ENCODE peak calls at places on chromosomes 11 and 22, in five cellular contexts. One of them, this sample, is unnamed.

GRCh38 chr11:60130496-60130895 is 42.0 kb downstream of the MS4A2 start:
- DNase-seq in psoas muscle: no peak
- DNase-seq in mammary epithelial cell: peak; percentile 57
- DNase-seq in brain microvascular endothelial cell: peak; percentile 31
- DNase-seq in upper lobe of right lung: no peak
- DNase-seq in this sample: no peak

GRCh38 chr11:111913997-111914396 is 1.5 kb downstream of the HSPB2 start:
- DNase-seq in mammary epithelial cell: no peak
- DNase-seq in brain microvascular endothelial cell: peak; percentile 59
- DNase-seq in upper lobe of right lung: no peak
- DNase-seq in psoas muscle: peak; percentile 69
- DNase-seq in this sample: no peak

GRCh38 chr22:29879738-29880137 is 3.2 kb upstream of the MTMR3 start:
- DNase-seq in psoas muscle: no peak
- DNase-seq in upper lobe of right lung: no peak
- DNase-seq in brain microvascular endothelial cell: no peak
- DNase-seq in mammary epithelial cell: no peak
- DNase-seq in this sample: no peak

GRCh38 chr22:26054846-26055245 is 114.4 kb upstream of the SEZ6L start:
- DNase-seq in mammary epithelial cell: no peak
- DNase-seq in brain microvascular endothelial cell: no peak
- DNase-seq in upper lobe of right lung: no peak
- DNase-seq in psoas muscle: no peak
- DNase-seq in this sample: no peak

GRCh38 chr22:25068701-25069100 is 116.2 kb downstream of the KIAA1671 start:
- DNase-seq in mammary epithelial cell: no peak
- DNase-seq in brain microvascular endothelial cell: no peak
- DNase-seq in psoas muscle: peak; percentile 38
- DNase-seq in upper lobe of right lung: no peak
- DNase-seq in this sample: no peak

GRCh38 chr11:15750535-15751297 is 605.6 kb downstream of the SOX6 start:
- DNase-seq in upper lobe of right lung: no peak
- DNase-seq in psoas muscle: no peak
- DNase-seq in mammary epithelial cell: no peak
- DNase-seq in brain microvascular endothelial cell: no peak
- DNase-seq in this sample: no peak

GRCh38 chr22:30821863-30822215 is 127.2 kb downstream of the OSBP2 start:
- DNase-seq in upper lobe of right lung: no peak
- DNase-seq in psoas muscle: no peak
- DNase-seq in mammary epithelial cell: no peak
- DNase-seq in brain microvascular endothelial cell: no peak
- DNase-seq in this sample: no peak

GRCh38 chr22:49381595-49382450 is 445.9 kb downstream of the BRD1 start:
- DNase-seq in upper lobe of right lung: peak; percentile 46
- DNase-seq in psoas muscle: no peak
- DNase-seq in brain microvascular endothelial cell: no peak
- DNase-seq in mammary epithelial cell: no peak
- DNase-seq in this sample: no peak

GRCh38 chr22:47107431-47107830 is 345.0 kb downstream of the TBC1D22A start:
- DNase-seq in psoas muscle: no peak
- DNase-seq in mammary epithelial cell: peak; percentile 67
- DNase-seq in upper lobe of right lung: no peak
- DNase-seq in brain microvascular endothelial cell: peak; percentile 71
- DNase-seq in this sample: peak; percentile 48

GRCh38 chr11:114058871-114059277 is 637 bp upstream of the ZBTB16 start:
- DNase-seq in psoas muscle: peak; percentile 75
- DNase-seq in upper lobe of right lung: peak; percentile 71
- DNase-seq in brain microvascular endothelial cell: no peak
- DNase-seq in mammary epithelial cell: no peak
- DNase-seq in this sample: no peak
- H3K27me3 ChIP-seq in psoas muscle: no peaks in the 10 kb centered on the region
- H3K27me3 ChIP-seq in upper lobe of right lung: no peaks in the 10 kb centered on the region
- H3K27me3 ChIP-seq in brain microvascular endothelial cell: peaks cover 63% of the 10 kb centered on the region
- H3K27me3 ChIP-seq in mammary epithelial cell: peaks cover 42% of the 10 kb centered on the region
- H3K27me3 ChIP-seq in this sample: peaks cover 53% of the 10 kb centered on the region

GRCh38 chr11:45278721-45279120 is 7.4 kb downstream of the SYT13 start:
- DNase-seq in upper lobe of right lung: no peak
- DNase-seq in psoas muscle: no peak
- DNase-seq in mammary epithelial cell: no peak
- DNase-seq in brain microvascular endothelial cell: peak; percentile 6
- DNase-seq in this sample: no peak

GRCh38 chr11:45282070-45282469 is 4.1 kb downstream of the SYT13 start:
- DNase-seq in brain microvascular endothelial cell: no peak
- DNase-seq in psoas muscle: no peak
- DNase-seq in mammary epithelial cell: no peak
- DNase-seq in upper lobe of right lung: no peak
- DNase-seq in this sample: no peak

GRCh38 chr11:45275823-45276222 is 10.3 kb downstream of the SYT13 start:
- DNase-seq in upper lobe of right lung: no peak
- DNase-seq in brain microvascular endothelial cell: no peak
- DNase-seq in mammary epithelial cell: peak; percentile 64
- DNase-seq in psoas muscle: no peak
- DNase-seq in this sample: no peak

GRCh38 chr11:45279645-45280044 is 6.5 kb downstream of the SYT13 start:
- DNase-seq in mammary epithelial cell: no peak
- DNase-seq in psoas muscle: no peak
- DNase-seq in brain microvascular endothelial cell: no peak
- DNase-seq in upper lobe of right lung: no peak
- DNase-seq in this sample: no peak

GRCh38 chr11:45280449-45280848 is 5.7 kb downstream of the SYT13 start:
- DNase-seq in psoas muscle: no peak
- DNase-seq in mammary epithelial cell: no peak
- DNase-seq in upper lobe of right lung: no peak
- DNase-seq in brain microvascular endothelial cell: peak; percentile 39
- DNase-seq in this sample: no peak
- H3K27me3 ChIP-seq in psoas muscle: peaks cover 4% of the 10 kb centered on the region
- H3K27me3 ChIP-seq in mammary epithelial cell: peaks cover 3% of the 10 kb centered on the region
- H3K27me3 ChIP-seq in upper lobe of right lung: peaks cover 13% of the 10 kb centered on the region
- H3K27me3 ChIP-seq in brain microvascular endothelial cell: peaks cover 14% of the 10 kb centered on the region
- H3K27me3 ChIP-seq in this sample: peaks cover 32% of the 10 kb centered on the region

GRCh38 chr11:128588086-128588485 is 728 bp upstream of the ETS1 start:
- DNase-seq in upper lobe of right lung: no peak
- DNase-seq in brain microvascular endothelial cell: no peak
- DNase-seq in mammary epithelial cell: no peak
- DNase-seq in psoas muscle: no peak
- DNase-seq in this sample: no peak

GRCh38 chr11:128589998-128590397 is 2.6 kb upstream of the ETS1 start:
- DNase-seq in mammary epithelial cell: no peak
- DNase-seq in brain microvascular endothelial cell: no peak
- DNase-seq in psoas muscle: no peak
- DNase-seq in upper lobe of right lung: no peak
- DNase-seq in this sample: no peak

GRCh38 chr11:128586689-128587088 is 669 bp downstream of the ETS1 start:
- DNase-seq in psoas muscle: no peak
- DNase-seq in brain microvascular endothelial cell: no peak
- DNase-seq in upper lobe of right lung: no peak
- DNase-seq in mammary epithelial cell: no peak
- DNase-seq in this sample: no peak

GRCh38 chr11:128585498-128586238 is 1.7 kb downstream of the ETS1 start:
- DNase-seq in psoas muscle: no peak
- DNase-seq in brain microvascular endothelial cell: no peak
- DNase-seq in upper lobe of right lung: no peak
- DNase-seq in mammary epithelial cell: no peak
- DNase-seq in this sample: no peak

GRCh38 chr11:128587415-128587814 is at the start of gene ETS1:
- DNase-seq in mammary epithelial cell: peak; percentile 36
- DNase-seq in psoas muscle: no peak
- DNase-seq in upper lobe of right lung: no peak
- DNase-seq in brain microvascular endothelial cell: no peak
- DNase-seq in this sample: no peak
- H3K27me3 ChIP-seq in mammary epithelial cell: peaks cover 4% of the 10 kb centered on the region
- H3K27me3 ChIP-seq in psoas muscle: no peaks in the 10 kb centered on the region
- H3K27me3 ChIP-seq in upper lobe of right lung: no peaks in the 10 kb centered on the region
- H3K27me3 ChIP-seq in brain microvascular endothelial cell: no peaks in the 10 kb centered on the region
- H3K27me3 ChIP-seq in this sample: no peaks in the 10 kb centered on the region

GRCh38 chr22:22901578-22902218 is 14.1 kb downstream of the IGLL5 start:
- DNase-seq in psoas muscle: peak; percentile 4
- DNase-seq in brain microvascular endothelial cell: no peak
- DNase-seq in mammary epithelial cell: no peak
- DNase-seq in upper lobe of right lung: no peak
- DNase-seq in this sample: no peak
- H3K27me3 ChIP-seq in psoas muscle: peaks cover 2% of the 10 kb centered on the region
- H3K27me3 ChIP-seq in brain microvascular endothelial cell: peaks cover 17% of the 10 kb centered on the region
- H3K27me3 ChIP-seq in mammary epithelial cell: no peaks in the 10 kb centered on the region
- H3K27me3 ChIP-seq in upper lobe of right lung: no peaks in the 10 kb centered on the region
- H3K27me3 ChIP-seq in this sample: peaks cover 7% of the 10 kb centered on the region

GRCh38 chr11:124840666-124841065 is 24.6 kb upstream of the ROBO3 start:
- DNase-seq in mammary epithelial cell: no peak
- DNase-seq in psoas muscle: no peak
- DNase-seq in brain microvascular endothelial cell: no peak
- DNase-seq in upper lobe of right lung: no peak
- DNase-seq in this sample: no peak
- H3K27me3 ChIP-seq in mammary epithelial cell: peaks cover 61% of the 10 kb centered on the region
- H3K27me3 ChIP-seq in psoas muscle: peaks cover 42% of the 10 kb centered on the region
- H3K27me3 ChIP-seq in brain microvascular endothelial cell: peaks cover 71% of the 10 kb centered on the region
- H3K27me3 ChIP-seq in upper lobe of right lung: peaks cover 79% of the 10 kb centered on the region
- H3K27me3 ChIP-seq in this sample: peaks cover 71% of the 10 kb centered on the region

DNA sequence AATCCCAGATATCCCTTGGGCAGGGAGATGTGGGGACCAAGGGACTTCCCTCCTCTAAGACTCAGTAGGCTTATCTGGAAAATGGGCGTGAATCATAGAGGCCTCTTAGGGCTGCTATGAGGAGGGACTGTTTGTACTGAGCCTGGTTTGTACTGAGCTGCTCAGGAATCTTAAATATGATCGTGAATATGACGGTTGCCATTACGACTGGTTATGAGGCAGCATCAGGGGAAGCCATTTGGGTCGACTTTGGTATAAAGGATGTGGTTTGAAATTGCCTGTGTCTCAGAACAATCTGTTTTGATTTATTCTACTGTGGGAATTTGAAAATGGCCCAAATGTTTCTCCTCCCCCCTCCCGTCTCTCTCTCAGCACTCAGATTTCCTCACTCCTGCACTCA is 20.6 kb downstream of the TSPAN18 start:
- DNase-seq in brain microvascular endothelial cell: no peak
- DNase-seq in upper lobe of right lung: no peak
- DNase-seq in mammary epithelial cell: no peak
- DNase-seq in psoas muscle: no peak
- DNase-seq in this sample: no peak
- H3K27me3 ChIP-seq in brain microvascular endothelial cell: peaks cover 22% of the 10 kb centered on the region
- H3K27me3 ChIP-seq in upper lobe of right lung: no peaks in the 10 kb centered on the region
- H3K27me3 ChIP-seq in mammary epithelial cell: no peaks in the 10 kb centered on the region
- H3K27me3 ChIP-seq in psoas muscle: no peaks in the 10 kb centered on the region
- H3K27me3 ChIP-seq in this sample: peaks cover 10% of the 10 kb centered on the region

GRCh38 chr11:110314366-110315095 is 18.1 kb upstream of the RDX start:
- DNase-seq in brain microvascular endothelial cell: no peak
- DNase-seq in psoas muscle: no peak
- DNase-seq in upper lobe of right lung: no peak
- DNase-seq in mammary epithelial cell: no peak
- DNase-seq in this sample: no peak

GRCh38 chr11:110317516-110317932 is 21.1 kb upstream of the RDX start:
- DNase-seq in mammary epithelial cell: peak; percentile 33
- DNase-seq in upper lobe of right lung: no peak
- DNase-seq in psoas muscle: no peak
- DNase-seq in brain microvascular endothelial cell: peak; percentile 56
- DNase-seq in this sample: no peak

GRCh38 chr11:110311783-110312578 is 15.6 kb upstream of the RDX start:
- DNase-seq in upper lobe of right lung: no peak
- DNase-seq in mammary epithelial cell: no peak
- DNase-seq in brain microvascular endothelial cell: peak; percentile 64
- DNase-seq in psoas muscle: no peak
- DNase-seq in this sample: no peak

GRCh38 chr11:110308071-110308470 is 11.7 kb upstream of the RDX start:
- DNase-seq in brain microvascular endothelial cell: no peak
- DNase-seq in upper lobe of right lung: no peak
- DNase-seq in mammary epithelial cell: no peak
- DNase-seq in psoas muscle: no peak
- DNase-seq in this sample: no peak

GRCh38 chr11:110312670-110313069 is 16.3 kb upstream of the RDX start:
- DNase-seq in upper lobe of right lung: no peak
- DNase-seq in brain microvascular endothelial cell: no peak
- DNase-seq in mammary epithelial cell: no peak
- DNase-seq in psoas muscle: no peak
- DNase-seq in this sample: no peak
- H3K27me3 ChIP-seq in upper lobe of right lung: no peaks in the 10 kb centered on the region
- H3K27me3 ChIP-seq in brain microvascular endothelial cell: no peaks in the 10 kb centered on the region
- H3K27me3 ChIP-seq in mammary epithelial cell: no peaks in the 10 kb centered on the region
- H3K27me3 ChIP-seq in psoas muscle: no peaks in the 10 kb centered on the region
- H3K27me3 ChIP-seq in this sample: no peaks in the 10 kb centered on the region

This sample was measured in AG04450.